ENCODE peak calls at places on chromosomes 4 and X, in four cellular contexts. M, S, J and O are unnamed samples.

GRCh38 chr4:111960241-111960667 is 185.0 kb upstream of the FAM241A start:
- DNase-seq in M (no peak), J (no peak), S (peak; percentile 61), O (no peak)

GRCh38 chr4:152265149-152265621 is 270.7 kb downstream of the FBXW7 start:
- DNase-seq in S (peak; percentile 81), J (no peak), M (no peak), O (no peak)

GRCh38 chr4:128461300-128462103 is 173.9 kb upstream of the PGRMC2 start:
- DNase-seq in J (no peak), S (no peak), M (no peak), O (no peak)

GRCh38 chr4:1945492-1945891 is 63.3 kb downstream of the NELFA start:
- DNase-seq in M (no peak), J (no peak), S (no peak), O (no peak)

GRCh38 chr4:123024710-123025109 is 102.3 kb upstream of the NUDT6 start:
- DNase-seq in J (no peak), S (no peak), M (no peak), O (no peak)

GRCh38 chr4:78480286-78480685 is 71.3 kb upstream of the ANXA3 start:
- DNase-seq in J (no peak), M (no peak), S (no peak), O (no peak)

GRCh38 chrX:36898301-36898700 is 109.9 kb upstream of the FAM47C start:
- DNase-seq in J (no peak), S (peak; percentile 7), M (no peak), O (no peak)

GRCh38 chrX:37717708-37718107 is 32.1 kb downstream of the XK start:
- DNase-seq in M (no peak), S (no peak), J (no peak), O (no peak)

GRCh38 chrX:34642849-34643248 is 14.2 kb downstream of the TMEM47 start:
- DNase-seq in S (no peak), M (no peak), J (no peak), O (no peak)

GRCh38 chr4:23891064-23891421 is 1.2 kb upstream of the PPARGC1A start:
- DNase-seq in J (no peak), S (no peak), M (no peak), O (no peak)

GRCh38 chrX:116756960-116757359 is 294.2 kb upstream of the CT83 start:
- DNase-seq in S (no peak), M (no peak), J (no peak), O (no peak)

GRCh38 chr4:37549003-37549402 is 137.2 kb downstream of the RELL1 start:
- DNase-seq in J (no peak), S (no peak), M (no peak), O (no peak)

GRCh38 chr4:147928400-147928799 is 196.5 kb downstream of the ARHGAP10 start:
- DNase-seq in J (no peak), S (no peak), M (no peak), O (no peak)

GRCh38 chrX:3244955-3245354 is 101.5 kb downstream of the MXRA5 start:
- DNase-seq in J (no peak), M (no peak), S (no peak), O (no peak)

GRCh38 chr4:167838686-167839085 is 253.7 kb upstream of the ANXA10 start:
- DNase-seq in J (no peak), S (no peak), M (no peak), O (no peak)

GRCh38 chr4:183797041-183797444 is 108.1 kb upstream of the STOX2 start:
- DNase-seq in M (no peak), J (no peak), S (no peak), O (no peak)

GRCh38 chr4:66294626-66295025 is 624.3 kb upstream of the EPHA5 start:
- DNase-seq in M (no peak), S (no peak), J (no peak), O (no peak)